ENCODE peak calls at places on chromosomes 4 and X, in six cellular contexts. U, Y, S, B, C and W are unnamed samples.

GRCh38 chrX:53695901-53696300 is 9.4 kb upstream of the HUWE1 start:
- DNase-seq in C (peak; percentile 10), S (no peak), Y (no peak), U (no peak), B (no peak), W (no peak)

GRCh38 chr4:100635899-100636298 is 118.1 kb upstream of the EMCN start:
- DNase-seq in C (no peak), U (no peak), S (no peak), Y (no peak), B (no peak), W (peak; percentile 4)

GRCh38 chrX:131677655-131678628 is 134.1 kb downstream of the OR13H1 start:
- DNase-seq in U (no peak), B (no peak), C (peak; percentile 2), Y (no peak), S (peak; percentile 32), W (no peak)

GRCh38 chr4:177235026-177235425 is 74.6 kb upstream of the NEIL3 start:
- DNase-seq in U (no peak), C (no peak), Y (peak; percentile 35), S (no peak), B (no peak), W (no peak)

GRCh38 chr4:33357121-33357520 is 2637.0 kb downstream of the PCDH7 start:
- DNase-seq in S (no peak), U (no peak), B (no peak), C (no peak), Y (no peak), W (peak; percentile 24)

GRCh38 chr4:80202784-80203553 is 5.7 kb downstream of the PRDM8 start:
- DNase-seq in C (no peak), U (no peak), S (peak; percentile 46), B (no peak), Y (no peak), W (no peak)

GRCh38 chrX:19863237-19864223 is 23.9 kb downstream of the SH3KBP1 start:
- DNase-seq in Y (no peak), C (no peak), U (no peak), B (no peak), S (no peak), W (no peak)

GRCh38 chr4:150072906-150073714 is 5.1 kb upstream of the DCLK2 start:
- DNase-seq in Y (peak; percentile 92), B (no peak), U (no peak), C (no peak), S (no peak), W (no peak)

GRCh38 chr4:47667552-47667951 is 170.3 kb downstream of the CORIN start:
- DNase-seq in Y (no peak), C (no peak), B (no peak), U (no peak), S (no peak), W (no peak)

GRCh38 chr4:152590179-152591031 is 54.5 kb upstream of the FBXW7 start:
- DNase-seq in S (no peak), U (no peak), Y (peak; percentile 95), C (no peak), B (no peak), W (peak; percentile 82)

GRCh38 chr4:3434891-3435683 is 6.7 kb upstream of the HGFAC start:
- DNase-seq in Y (no peak), C (no peak), S (no peak), U (no peak), B (no peak), W (no peak)

GRCh38 chr4:52873191-52873590 is 11.1 kb downstream of the RASL11B start:
- DNase-seq in C (no peak), U (no peak), S (no peak), B (no peak), Y (no peak), W (peak; percentile 20)

GRCh38 chr4:116796022-116796421 is 289.4 kb downstream of the TRAM1L1 start:
- DNase-seq in B (no peak), U (no peak), S (no peak), Y (no peak), C (no peak), W (no peak)

GRCh38 chr4:97770222-97770621 is 373.1 kb downstream of the STPG2 start:
- DNase-seq in Y (no peak), U (no peak), S (no peak), B (no peak), C (no peak), W (no peak)

GRCh38 chrX:105273326-105273725 is 52.8 kb upstream of the TEX13A start:
- DNase-seq in C (no peak), Y (no peak), S (no peak), B (no peak), U (no peak), W (no peak)